ENCODE peak calls at places on chromosomes 6 and 20, in eight cellular contexts. One of them, this sample, is unnamed.
A peak's percentile ranks its signal among the peaks of the same experiment; 100 is the strongest.

GRCh38 chr6:16766836-16767745 is 5.8 kb upstream of the ATXN1 start:
- DNase-seq in CD8-positive, alpha-beta T cell: no peak
- DNase-seq in lower lobe of right lung: no peak
- DNase-seq in uterus: no peak
- DNase-seq in astrocyte: peak; percentile 74
- DNase-seq in cardiac muscle cell: no peak
- DNase-seq in mammary epithelial cell: no peak
- DNase-seq in AG04450: no peak
- DNase-seq in this sample: no peak

GRCh38 chr20:62772994-62773858 is 23.0 kb upstream of the MRGBP start:
- DNase-seq in astrocyte: peak; percentile 20
- DNase-seq in AG04450: no peak
- DNase-seq in lower lobe of right lung: no peak
- DNase-seq in CD8-positive, alpha-beta T cell: no peak
- DNase-seq in cardiac muscle cell: no peak
- DNase-seq in uterus: no peak
- DNase-seq in mammary epithelial cell: peak; percentile 76
- DNase-seq in this sample: no peak

GRCh38 chr20:4830696-4831095 is 109.0 kb downstream of the PRND start:
- DNase-seq in mammary epithelial cell: no peak
- DNase-seq in lower lobe of right lung: no peak
- DNase-seq in cardiac muscle cell: no peak
- DNase-seq in AG04450: no peak
- DNase-seq in astrocyte: no peak
- DNase-seq in uterus: no peak
- DNase-seq in CD8-positive, alpha-beta T cell: no peak
- DNase-seq in this sample: no peak

GRCh38 chr20:36571564-36572504 is 1.6 kb upstream of the TGIF2 start:
- DNase-seq in uterus: no peak
- DNase-seq in astrocyte: no peak
- DNase-seq in CD8-positive, alpha-beta T cell: no peak
- DNase-seq in AG04450: no peak
- DNase-seq in lower lobe of right lung: no peak
- DNase-seq in mammary epithelial cell: no peak
- DNase-seq in cardiac muscle cell: peak; percentile 78
- DNase-seq in this sample: no peak

GRCh38 chr20:53943522-53944291 is 126.7 kb downstream of the BCAS1 start:
- DNase-seq in mammary epithelial cell: no peak
- DNase-seq in astrocyte: no peak
- DNase-seq in cardiac muscle cell: peak; percentile 57
- DNase-seq in CD8-positive, alpha-beta T cell: no peak
- DNase-seq in lower lobe of right lung: no peak
- DNase-seq in AG04450: no peak
- DNase-seq in uterus: no peak
- DNase-seq in this sample: no peak

GRCh38 chr6:52285174-52286068 is 879 bp upstream of the MCM3 start:
- DNase-seq in astrocyte: no peak
- DNase-seq in mammary epithelial cell: no peak
- DNase-seq in CD8-positive, alpha-beta T cell: no peak
- DNase-seq in cardiac muscle cell: peak; percentile 17
- DNase-seq in AG04450: no peak
- DNase-seq in uterus: no peak
- DNase-seq in lower lobe of right lung: no peak
- DNase-seq in this sample: no peak

GRCh38 chr6:52663120-52663934 is 7.6 kb upstream of the TMEM14A start:
- DNase-seq in AG04450: peak; percentile 48
- DNase-seq in uterus: peak; percentile 56
- DNase-seq in lower lobe of right lung: no peak
- DNase-seq in cardiac muscle cell: peak; percentile 69
- DNase-seq in mammary epithelial cell: peak; percentile 52
- DNase-seq in astrocyte: peak; percentile 55
- DNase-seq in CD8-positive, alpha-beta T cell: peak; percentile 52
- DNase-seq in this sample: no peak

GRCh38 chr20:36792422-36792821 is 18.9 kb upstream of the DSN1 start:
- DNase-seq in CD8-positive, alpha-beta T cell: no peak
- DNase-seq in lower lobe of right lung: no peak
- DNase-seq in mammary epithelial cell: peak; percentile 31
- DNase-seq in AG04450: peak; percentile 42
- DNase-seq in cardiac muscle cell: peak; percentile 68
- DNase-seq in astrocyte: peak; percentile 69
- DNase-seq in uterus: peak; percentile 42
- DNase-seq in this sample: peak; percentile 41

GRCh38 chr20:5864428-5864827 is 85.9 kb downstream of the TRMT6 start:
- DNase-seq in mammary epithelial cell: no peak
- DNase-seq in lower lobe of right lung: no peak
- DNase-seq in uterus: no peak
- DNase-seq in cardiac muscle cell: no peak
- DNase-seq in CD8-positive, alpha-beta T cell: no peak
- DNase-seq in AG04450: no peak
- DNase-seq in astrocyte: no peak
- DNase-seq in this sample: no peak

GRCh38 chr6:34161857-34162515 is 16.1 kb upstream of the GRM4 start:
- DNase-seq in uterus: no peak
- DNase-seq in AG04450: no peak
- DNase-seq in astrocyte: no peak
- DNase-seq in lower lobe of right lung: no peak
- DNase-seq in cardiac muscle cell: no peak
- DNase-seq in mammary epithelial cell: no peak
- DNase-seq in CD8-positive, alpha-beta T cell: no peak
- DNase-seq in this sample: no peak

GRCh38 chr20:63090682-63091571 is 84.2 kb upstream of the BHLHE23 start:
- DNase-seq in mammary epithelial cell: no peak
- DNase-seq in AG04450: no peak
- DNase-seq in CD8-positive, alpha-beta T cell: no peak
- DNase-seq in uterus: peak; percentile 4
- DNase-seq in astrocyte: no peak
- DNase-seq in cardiac muscle cell: no peak
- DNase-seq in lower lobe of right lung: peak; percentile 38
- DNase-seq in this sample: peak; percentile 16

DNA sequence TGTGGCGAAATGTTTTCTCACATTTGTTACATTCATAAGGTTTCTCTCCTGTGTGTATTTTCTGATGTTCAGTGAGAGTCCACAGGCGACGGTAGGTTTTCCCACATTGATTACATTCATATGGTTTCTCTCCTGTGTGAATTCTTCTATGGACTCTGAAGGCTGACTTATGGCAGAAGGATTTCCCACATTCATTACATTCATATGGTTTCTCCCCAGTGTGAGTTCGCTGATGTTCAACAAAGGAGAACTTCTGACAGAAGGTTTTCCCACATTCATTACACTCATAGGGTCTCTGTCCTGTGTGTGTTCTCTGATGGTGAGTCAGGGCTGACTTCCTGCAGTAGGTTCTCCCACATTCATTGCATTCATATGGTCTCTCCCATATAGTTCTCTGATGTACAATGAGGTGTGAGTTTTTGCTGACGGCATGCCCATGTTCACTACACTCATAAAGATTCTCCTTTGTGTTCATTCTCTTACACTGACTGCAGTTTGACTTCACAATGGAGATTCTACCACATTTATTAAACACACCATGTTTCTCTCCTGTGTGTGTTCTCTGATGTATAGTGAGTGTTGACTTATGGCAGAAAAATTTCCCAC is 11.9 kb downstream of the ZNF334 start:
- DNase-seq in AG04450: no peak
- DNase-seq in astrocyte: no peak
- DNase-seq in CD8-positive, alpha-beta T cell: no peak
- DNase-seq in lower lobe of right lung: no peak
- DNase-seq in uterus: no peak
- DNase-seq in mammary epithelial cell: no peak
- DNase-seq in cardiac muscle cell: no peak
- DNase-seq in this sample: no peak
- H3K9me3 ChIP-seq in AG04450: peaks cover 13% of the 10 kb centered on the region
- H3K9me3 ChIP-seq in astrocyte: peaks cover 53% of the 10 kb centered on the region
- H3K9me3 ChIP-seq in CD8-positive, alpha-beta T cell: peaks cover 20% of the 10 kb centered on the region
- H3K9me3 ChIP-seq in lower lobe of right lung: peaks cover 28% of the 10 kb centered on the region
- H3K9me3 ChIP-seq in uterus: peaks cover 17% of the 10 kb centered on the region
- H3K9me3 ChIP-seq in mammary epithelial cell: peaks cover 46% of the 10 kb centered on the region
- H3K9me3 ChIP-seq in cardiac muscle cell: peaks cover 11% of the 10 kb centered on the region
- H3K9me3 ChIP-seq in this sample: peaks cover 1% of the 10 kb centered on the region

GRCh38 chr6:118982256-118982911 is 47.4 kb upstream of the MCM9 start:
- DNase-seq in CD8-positive, alpha-beta T cell: no peak
- DNase-seq in mammary epithelial cell: no peak
- DNase-seq in AG04450: no peak
- DNase-seq in lower lobe of right lung: no peak
- DNase-seq in uterus: no peak
- DNase-seq in cardiac muscle cell: no peak
- DNase-seq in astrocyte: no peak
- DNase-seq in this sample: no peak
- TF ChIP-seq CTCF in CD8-positive, alpha-beta T cell: no peak
- TF ChIP-seq CTCF in mammary epithelial cell: no peak
- TF ChIP-seq CTCF in AG04450: no peak
- TF ChIP-seq CTCF in lower lobe of right lung: no peak
- TF ChIP-seq CTCF in uterus: no peak
- TF ChIP-seq CTCF in cardiac muscle cell: no peak
- TF ChIP-seq CTCF in astrocyte: no peak
- TF ChIP-seq CTCF in this sample: no peak

DNA sequence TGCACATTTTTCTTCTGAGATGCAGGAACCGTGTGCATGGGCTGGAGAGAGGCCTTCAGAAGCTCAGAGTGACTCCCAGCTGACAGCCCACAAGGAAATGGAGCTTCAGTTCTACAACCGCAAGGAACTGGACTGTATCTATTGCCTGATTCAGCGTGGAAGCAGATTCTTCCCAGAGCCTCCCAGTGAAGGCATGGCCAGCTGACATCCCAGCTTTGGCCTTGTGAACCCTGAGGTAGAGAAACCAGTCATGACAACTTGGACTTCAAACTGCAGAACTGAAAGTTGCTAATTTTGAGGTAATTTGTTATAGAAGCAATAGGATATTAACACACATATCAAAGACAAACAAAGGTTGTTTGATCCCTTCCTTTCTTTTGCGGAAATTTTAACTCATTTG is 94.3 kb upstream of the NOX3 start:
- DNase-seq in cardiac muscle cell: no peak
- DNase-seq in mammary epithelial cell: no peak
- DNase-seq in AG04450: no peak
- DNase-seq in CD8-positive, alpha-beta T cell: no peak
- DNase-seq in astrocyte: no peak
- DNase-seq in lower lobe of right lung: no peak
- DNase-seq in uterus: no peak
- DNase-seq in this sample: no peak
- H3K9me3 ChIP-seq in cardiac muscle cell: no peaks in the 10 kb centered on the region
- H3K9me3 ChIP-seq in mammary epithelial cell: no peaks in the 10 kb centered on the region
- H3K9me3 ChIP-seq in AG04450: no peaks in the 10 kb centered on the region
- H3K9me3 ChIP-seq in CD8-positive, alpha-beta T cell: no peaks in the 10 kb centered on the region
- H3K9me3 ChIP-seq in astrocyte: no peaks in the 10 kb centered on the region
- H3K9me3 ChIP-seq in lower lobe of right lung: no peaks in the 10 kb centered on the region
- H3K9me3 ChIP-seq in uterus: no peaks in the 10 kb centered on the region
- H3K9me3 ChIP-seq in this sample: no peaks in the 10 kb centered on the region

GRCh38 chr6:26592649-26593048 is 4.1 kb upstream of the ABT1 start:
- DNase-seq in uterus: no peak
- DNase-seq in astrocyte: no peak
- DNase-seq in lower lobe of right lung: no peak
- DNase-seq in cardiac muscle cell: no peak
- DNase-seq in mammary epithelial cell: no peak
- DNase-seq in AG04450: no peak
- DNase-seq in CD8-positive, alpha-beta T cell: no peak
- DNase-seq in this sample: no peak
- TF ChIP-seq CTCF in uterus: no peak
- TF ChIP-seq CTCF in astrocyte: no peak
- TF ChIP-seq CTCF in lower lobe of right lung: no peak
- TF ChIP-seq CTCF in cardiac muscle cell: no peak
- TF ChIP-seq CTCF in mammary epithelial cell: no peak
- TF ChIP-seq CTCF in AG04450: no peak
- TF ChIP-seq CTCF in CD8-positive, alpha-beta T cell: no peak
- TF ChIP-seq CTCF in this sample: no peak

GRCh38 chr6:161215193-161215592 is 58.7 kb downstream of the AGPAT4 start:
- DNase-seq in CD8-positive, alpha-beta T cell: no peak
- DNase-seq in cardiac muscle cell: no peak
- DNase-seq in AG04450: peak; percentile 99
- DNase-seq in uterus: no peak
- DNase-seq in astrocyte: peak; percentile 99
- DNase-seq in mammary epithelial cell: peak; percentile 44
- DNase-seq in lower lobe of right lung: no peak
- DNase-seq in this sample: no peak

GRCh38 chr6:161210857-161211256 is 63.0 kb downstream of the AGPAT4 start:
- DNase-seq in lower lobe of right lung: no peak
- DNase-seq in astrocyte: no peak
- DNase-seq in cardiac muscle cell: no peak
- DNase-seq in AG04450: no peak
- DNase-seq in mammary epithelial cell: no peak
- DNase-seq in uterus: no peak
- DNase-seq in CD8-positive, alpha-beta T cell: no peak
- DNase-seq in this sample: no peak

GRCh38 chr6:161212902-161213301 is 61.0 kb downstream of the AGPAT4 start:
- DNase-seq in lower lobe of right lung: no peak
- DNase-seq in uterus: no peak
- DNase-seq in astrocyte: peak; percentile 28
- DNase-seq in mammary epithelial cell: no peak
- DNase-seq in CD8-positive, alpha-beta T cell: no peak
- DNase-seq in cardiac muscle cell: no peak
- DNase-seq in AG04450: no peak
- DNase-seq in this sample: no peak

GRCh38 chr6:161214722-161215121 is 59.1 kb downstream of the AGPAT4 start:
- DNase-seq in astrocyte: no peak
- DNase-seq in cardiac muscle cell: no peak
- DNase-seq in uterus: no peak
- DNase-seq in lower lobe of right lung: no peak
- DNase-seq in CD8-positive, alpha-beta T cell: no peak
- DNase-seq in mammary epithelial cell: no peak
- DNase-seq in AG04450: no peak
- DNase-seq in this sample: no peak

GRCh38 chr6:161211380-161212035 is 62.4 kb downstream of the AGPAT4 start:
- DNase-seq in CD8-positive, alpha-beta T cell: no peak
- DNase-seq in uterus: no peak
- DNase-seq in astrocyte: no peak
- DNase-seq in mammary epithelial cell: no peak
- DNase-seq in cardiac muscle cell: no peak
- DNase-seq in AG04450: no peak
- DNase-seq in lower lobe of right lung: no peak
- DNase-seq in this sample: no peak
- H3K9me3 ChIP-seq in CD8-positive, alpha-beta T cell: no peaks in the 10 kb centered on the region
- H3K9me3 ChIP-seq in uterus: no peaks in the 10 kb centered on the region
- H3K9me3 ChIP-seq in astrocyte: no peaks in the 10 kb centered on the region
- H3K9me3 ChIP-seq in mammary epithelial cell: no peaks in the 10 kb centered on the region
- H3K9me3 ChIP-seq in cardiac muscle cell: peaks cover 3% of the 10 kb centered on the region
- H3K9me3 ChIP-seq in AG04450: no peaks in the 10 kb centered on the region
- H3K9me3 ChIP-seq in lower lobe of right lung: no peaks in the 10 kb centered on the region
- H3K9me3 ChIP-seq in this sample: no peaks in the 10 kb centered on the region

DNA sequence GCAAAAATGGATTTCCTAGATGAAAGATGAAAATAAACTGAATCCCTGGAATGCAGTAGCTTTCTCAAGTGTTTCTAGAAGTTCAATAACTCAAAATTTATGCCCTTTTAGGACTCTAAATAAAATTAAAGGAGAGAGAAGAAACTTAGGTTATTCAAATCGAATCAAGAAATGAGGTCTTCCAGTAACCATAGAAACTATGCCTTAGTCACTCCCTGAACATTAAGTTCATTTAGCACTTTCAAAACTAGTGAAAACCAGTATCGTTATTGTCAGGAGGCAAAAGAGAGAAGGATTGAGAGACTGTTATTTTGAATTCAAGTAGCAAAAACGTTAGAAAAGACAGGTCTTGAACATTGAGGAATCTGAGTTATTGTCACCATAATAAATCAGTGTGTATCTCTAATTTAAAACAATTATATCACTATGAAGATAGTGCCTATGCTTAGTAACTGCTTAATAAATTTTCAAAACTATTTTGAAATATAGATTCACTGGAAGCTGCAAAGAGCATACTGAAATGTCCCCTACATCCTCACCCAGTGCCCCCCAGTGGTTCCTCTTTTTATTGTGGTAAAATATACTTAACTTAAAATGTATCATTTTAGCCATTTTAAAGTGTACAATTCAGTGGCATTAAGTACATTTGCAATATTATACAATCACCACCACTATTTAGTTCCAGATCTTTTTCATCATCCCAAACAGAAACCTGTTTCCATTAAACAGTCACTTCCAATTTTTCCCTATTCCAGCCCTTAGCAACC is 4.6 kb downstream of the RPP21 start:
- DNase-seq in uterus: no peak
- DNase-seq in CD8-positive, alpha-beta T cell: no peak
- DNase-seq in lower lobe of right lung: no peak
- DNase-seq in cardiac muscle cell: no peak
- DNase-seq in mammary epithelial cell: no peak
- DNase-seq in AG04450: no peak
- DNase-seq in astrocyte: no peak
- DNase-seq in this sample: no peak
- TF ChIP-seq CTCF in uterus: no peak
- TF ChIP-seq CTCF in CD8-positive, alpha-beta T cell: no peak
- TF ChIP-seq CTCF in lower lobe of right lung: no peak
- TF ChIP-seq CTCF in cardiac muscle cell: no peak
- TF ChIP-seq CTCF in mammary epithelial cell: no peak
- TF ChIP-seq CTCF in AG04450: no peak
- TF ChIP-seq CTCF in astrocyte: no peak
- TF ChIP-seq CTCF in this sample: no peak